ENCODE peak calls at places on chromosomes 4 and X, in five cellular contexts. M, O, U, C and V are unnamed samples.
A peak's percentile ranks its signal among the peaks of the same experiment; 100 is the strongest.

GRCh38 chrX:113929004-113929403 is 654.9 kb upstream of the HTR2C start:
- DNase-seq in M (no peak), O (peak; percentile 15), U (no peak), C (no peak), V (peak; percentile 48)

GRCh38 chr4:19580090-19580489 is 671.6 kb upstream of the SLIT2 start:
- DNase-seq in M (no peak), O (no peak), U (no peak), C (no peak), V (no peak)

GRCh38 chr4:53551281-53551864 is 39.9 kb downstream of the LNX1 start:
- DNase-seq in M (no peak), O (no peak), U (no peak), C (no peak), V (no peak)

GRCh38 chr4:128060130-128060619 is 937 bp upstream of the LARP1B start:
- DNase-seq in M (no peak), O (peak; percentile 17), U (no peak), C (no peak), V (no peak)

GRCh38 chr4:41957634-41958033 is 22.4 kb downstream of the TMEM33 start:
- DNase-seq in M (no peak), O (no peak), U (no peak), C (no peak), V (peak; percentile 42)

GRCh38 chr4:175092114-175092513 is 174.0 kb downstream of the ADAM29 start:
- DNase-seq in M (no peak), O (no peak), U (no peak), C (no peak), V (no peak)

GRCh38 chr4:153488006-153488718 is 22.0 kb downstream of the TMEM131L start:
- DNase-seq in M (peak; percentile 75), O (peak; percentile 17), U (peak; percentile 18), C (no peak), V (no peak)

GRCh38 chr4:7342581-7343352 is 92.0 kb downstream of the PSAPL1 start:
- DNase-seq in M (no peak), O (no peak), U (no peak), C (no peak), V (no peak)

GRCh38 chr4:65671402-65671801 is 1.1 kb upstream of the EPHA5 start:
- DNase-seq in M (no peak), O (no peak), U (no peak), C (no peak), V (no peak)

GRCh38 chrX:6311540-6311939 is 82.9 kb upstream of the NLGN4X start:
- DNase-seq in M (no peak), O (no peak), U (no peak), C (no peak), V (no peak)

GRCh38 chrX:24169211-24169610 is 19.7 kb downstream of the ZFX start:
- DNase-seq in M (no peak), O (no peak), U (no peak), C (no peak), V (no peak)

GRCh38 chrX:121755541-121755940 is 708.1 kb downstream of the GLUD2 start:
- DNase-seq in M (no peak), O (no peak), U (no peak), C (no peak), V (no peak)

GRCh38 chr4:73662709-73663546 is 42.7 kb upstream of the RASSF6 start:
- DNase-seq in M (no peak), O (peak; percentile 23), U (no peak), C (no peak), V (peak; percentile 31)

GRCh38 chrX:77087529-77088169 is 359.5 kb upstream of the FGF16 start:
- DNase-seq in M (no peak), O (peak; percentile 16), U (no peak), C (no peak), V (no peak)

GRCh38 chr4:77074961-77075855 is 581 bp downstream of the CCNI start:
- DNase-seq in M (peak; percentile 76), O (peak; percentile 53), U (peak; percentile 69), C (peak; percentile 84), V (peak; percentile 70)

GRCh38 chr4:83207497-83208105 is 77.0 kb downstream of the COQ2 start:
- DNase-seq in M (no peak), O (peak; percentile 59), U (no peak), C (no peak), V (no peak)